ENCODE peak calls at places on chromosomes 1 and 21, in ten cellular contexts. F, E, J, I, W, K, R, L, N and A are unnamed samples.

GRCh38 chr1:223180803-223181321 is 37.8 kb upstream of the TLR5 start:
- DNase-seq in F (no peak), E (no peak), J (no peak), I (no peak), W (no peak), K (no peak), R (no peak), L (no peak), N (no peak), A (peak)

GRCh38 chr1:38138498-38139233 is 92.1 kb upstream of the POU3F1 start:
- DNase-seq in F (peak), E (peak), J (peak), I (no peak), W (no peak), K (peak), R (peak), L (peak), N (peak), A (no peak)

GRCh38 chr1:151542710-151543129 is 2.6 kb downstream of the TUFT1 start:
- DNase-seq in F (peak), E (no peak), J (no peak), I (no peak), W (no peak), K (peak), R (peak), L (no peak), N (no peak), A (no peak)

GRCh38 chr1:116957646-116958045 is 43.9 kb upstream of the CD101 start:
- DNase-seq in F (no peak), E (no peak), J (no peak), I (no peak), W (no peak), K (no peak), R (no peak), L (no peak), N (no peak), A (no peak)

GRCh38 chr1:236039736-236040670 is 24.9 kb downstream of the NID1 start:
- DNase-seq in F (peak), E (no peak), J (no peak), I (peak), W (no peak), K (no peak), R (peak), L (no peak), N (peak), A (no peak)

GRCh38 chr1:21866629-21867009 is 54.6 kb downstream of the LDLRAD2 start:
- DNase-seq in F (no peak), E (no peak), J (no peak), I (no peak), W (no peak), K (no peak), R (no peak), L (no peak), N (no peak), A (no peak)

GRCh38 chr1:216175714-216176113 is 247.5 kb downstream of the USH2A start:
- DNase-seq in F (no peak), E (no peak), J (no peak), I (no peak), W (no peak), K (no peak), R (no peak), L (no peak), N (no peak), A (no peak)

GRCh38 chr1:248821641-248822040 is 4.1 kb downstream of the SH3BP5L start:
- DNase-seq in F (no peak), E (no peak), J (peak), I (no peak), W (no peak), K (peak), R (no peak), L (no peak), N (no peak), A (no peak)

GRCh38 chr1:245864872-245865271 is 642.2 kb downstream of the SMYD3 start:
- DNase-seq in F (no peak), E (no peak), J (no peak), I (no peak), W (no peak), K (no peak), R (no peak), L (no peak), N (no peak), A (no peak)

GRCh38 chr1:66399888-66400529 is 133.9 kb upstream of the SGIP1 start:
- DNase-seq in F (peak), E (no peak), J (no peak), I (no peak), W (no peak), K (no peak), R (no peak), L (no peak), N (no peak), A (no peak)

GRCh38 chr21:45109831-45110492 is 35.6 kb downstream of the ADARB1 start:
- DNase-seq in F (no peak), E (no peak), J (no peak), I (no peak), W (peak), K (no peak), R (no peak), L (no peak), N (no peak), A (no peak)

GRCh38 chr1:6612641-6613360 is 730 bp upstream of the PHF13 start:
- DNase-seq in F (peak), E (peak), J (peak), I (peak), W (peak), K (peak), R (no peak), L (peak), N (peak), A (no peak)
- TF ChIP-seq POLR2A in F (no peak), E (peak), J (peak), I (peak), W (peak), K (no peak), R (peak), L (peak), N (peak), A (peak)

GRCh38 chr1:6614953-6615785 is 1.6 kb downstream of the PHF13 start:
- DNase-seq in F (no peak), E (no peak), J (peak), I (no peak), W (peak), K (peak), R (no peak), L (no peak), N (no peak), A (no peak)

GRCh38 chr1:6614019-6614952 is 755 bp downstream of the PHF13 start:
- DNase-seq in F (peak), E (peak), J (peak), I (peak), W (peak), K (peak), R (peak), L (peak), N (peak), A (no peak)

GRCh38 chr1:6619045-6619444 is 5.5 kb downstream of the PHF13 start:
- DNase-seq in F (no peak), E (no peak), J (no peak), I (no peak), W (no peak), K (no peak), R (no peak), L (no peak), N (no peak), A (no peak)

DNA sequence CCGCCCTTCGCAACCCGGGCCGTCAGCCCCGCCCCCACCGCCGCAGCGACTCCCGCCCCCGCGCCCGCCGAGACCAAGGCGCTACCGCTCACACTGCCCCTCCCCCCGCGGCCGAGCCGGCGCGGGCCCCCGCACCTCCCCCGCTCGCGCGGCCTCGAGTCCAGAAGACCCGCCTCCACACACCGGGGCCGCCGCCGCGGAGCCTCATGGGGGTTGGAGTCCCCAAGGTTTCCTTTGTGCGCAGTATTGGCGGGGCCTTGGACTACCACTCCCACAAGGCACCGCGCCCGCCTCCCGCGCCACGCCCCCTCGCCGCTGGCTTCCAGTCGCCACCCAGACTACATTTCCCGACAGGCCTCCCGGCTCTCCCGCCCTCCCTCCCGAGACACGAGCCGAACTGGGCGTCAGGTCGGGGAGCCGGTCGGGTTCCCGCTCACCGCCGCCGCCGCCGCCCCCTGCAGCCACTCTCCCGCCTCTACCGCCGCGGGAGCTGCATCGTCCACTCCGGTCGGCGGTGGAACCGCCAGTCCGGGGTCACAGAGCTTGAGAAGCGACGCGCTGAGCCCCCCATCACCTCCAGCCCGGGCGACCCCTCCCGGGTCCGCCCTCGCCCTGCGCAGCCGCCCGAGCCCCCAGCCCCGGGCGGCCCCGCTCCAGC is at the start of gene PHF13:
- DNase-seq in F (peak), E (peak), J (peak), I (peak), W (peak), K (peak), R (peak), L (peak), N (peak), A (peak)
- TF ChIP-seq POLR2A in F (peak), E (peak), J (peak), I (peak), W (peak), K (peak), R (peak), L (peak), N (peak), A (peak)

GRCh38 chr21:33414068-33414467 is 10.9 kb downstream of the IFNGR2 start:
- DNase-seq in F (no peak), E (no peak), J (no peak), I (no peak), W (no peak), K (no peak), R (no peak), L (no peak), N (no peak), A (no peak)
- TF ChIP-seq POLR2A in F (no peak), E (no peak), J (no peak), I (no peak), W (no peak), K (no peak), R (no peak), L (no peak), N (no peak), A (no peak)

GRCh38 chr1:46278807-46279206 is 24.6 kb downstream of the LRRC41 start:
- DNase-seq in F (peak), E (no peak), J (no peak), I (peak), W (no peak), K (no peak), R (no peak), L (no peak), N (no peak), A (no peak)
- TF ChIP-seq POLR2A in F (no peak), E (no peak), J (no peak), I (no peak), W (peak), K (no peak), R (no peak), L (no peak), N (no peak), A (no peak)

GRCh38 chr1:2547210-2548067 is 8.7 kb upstream of the TNFRSF14 start:
- DNase-seq in F (no peak), E (no peak), J (no peak), I (no peak), W (no peak), K (no peak), R (no peak), L (no peak), N (no peak), A (no peak)
- TF ChIP-seq POLR2A in F (no peak), E (no peak), J (no peak), I (no peak), W (peak), K (no peak), R (peak), L (no peak), N (no peak), A (no peak)

GRCh38 chr1:40373323-40374283 is at the start of gene SMAP2:
- DNase-seq in F (peak), E (peak), J (peak), I (peak), W (peak), K (peak), R (peak), L (peak), N (peak), A (peak)
- TF ChIP-seq POLR2A in F (peak), E (peak), J (peak), I (no peak), W (peak), K (peak), R (peak), L (peak), N (peak), A (peak)

DNA sequence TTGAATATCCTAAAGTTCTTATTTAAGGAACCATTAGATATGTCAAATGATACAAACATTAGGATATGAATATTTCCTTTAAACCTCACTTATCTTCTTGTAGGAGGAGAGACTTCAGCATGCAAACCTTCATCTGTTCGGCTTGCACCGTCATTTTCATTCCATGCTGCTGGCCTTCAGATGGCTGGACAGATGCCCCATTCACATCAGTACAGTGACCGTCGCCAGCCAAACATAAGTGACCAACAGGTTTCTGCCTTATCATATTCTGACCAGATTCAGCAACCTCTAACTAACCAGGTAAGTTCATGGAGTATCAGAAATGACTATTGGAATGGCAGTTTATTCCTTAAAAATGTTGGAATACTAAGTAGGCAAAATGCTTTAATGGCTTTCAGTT is 106.0 kb downstream of the DYRK1A start:
- DNase-seq in F (no peak), E (no peak), J (no peak), I (no peak), W (no peak), K (no peak), R (no peak), L (no peak), N (no peak), A (no peak)
- TF ChIP-seq POLR2A in F (no peak), E (no peak), J (no peak), I (no peak), W (no peak), K (no peak), R (no peak), L (no peak), N (no peak), A (no peak)

GRCh38 chr1:207328908-207329307 is 7.4 kb downstream of the CD55 start:
- DNase-seq in F (no peak), E (no peak), J (no peak), I (no peak), W (no peak), K (no peak), R (no peak), L (no peak), N (no peak), A (no peak)

GRCh38 chr1:207327994-207328393 is 6.5 kb downstream of the CD55 start:
- DNase-seq in F (peak), E (no peak), J (no peak), I (no peak), W (peak), K (no peak), R (no peak), L (no peak), N (no peak), A (no peak)

GRCh38 chr1:207323425-207323976 is 2.0 kb downstream of the CD55 start:
- DNase-seq in F (no peak), E (no peak), J (no peak), I (no peak), W (no peak), K (no peak), R (no peak), L (no peak), N (no peak), A (no peak)

GRCh38 chr1:207333620-207334019 is 12.1 kb downstream of the CD55 start:
- DNase-seq in F (no peak), E (no peak), J (no peak), I (no peak), W (no peak), K (no peak), R (no peak), L (no peak), N (no peak), A (no peak)

GRCh38 chr1:207329469-207329868 is 8.0 kb downstream of the CD55 start:
- DNase-seq in F (no peak), E (no peak), J (no peak), I (no peak), W (no peak), K (no peak), R (no peak), L (no peak), N (no peak), A (no peak)
- TF ChIP-seq POLR2A in F (no peak), E (no peak), J (no peak), I (no peak), W (peak), K (no peak), R (no peak), L (no peak), N (no peak), A (no peak)

DNA sequence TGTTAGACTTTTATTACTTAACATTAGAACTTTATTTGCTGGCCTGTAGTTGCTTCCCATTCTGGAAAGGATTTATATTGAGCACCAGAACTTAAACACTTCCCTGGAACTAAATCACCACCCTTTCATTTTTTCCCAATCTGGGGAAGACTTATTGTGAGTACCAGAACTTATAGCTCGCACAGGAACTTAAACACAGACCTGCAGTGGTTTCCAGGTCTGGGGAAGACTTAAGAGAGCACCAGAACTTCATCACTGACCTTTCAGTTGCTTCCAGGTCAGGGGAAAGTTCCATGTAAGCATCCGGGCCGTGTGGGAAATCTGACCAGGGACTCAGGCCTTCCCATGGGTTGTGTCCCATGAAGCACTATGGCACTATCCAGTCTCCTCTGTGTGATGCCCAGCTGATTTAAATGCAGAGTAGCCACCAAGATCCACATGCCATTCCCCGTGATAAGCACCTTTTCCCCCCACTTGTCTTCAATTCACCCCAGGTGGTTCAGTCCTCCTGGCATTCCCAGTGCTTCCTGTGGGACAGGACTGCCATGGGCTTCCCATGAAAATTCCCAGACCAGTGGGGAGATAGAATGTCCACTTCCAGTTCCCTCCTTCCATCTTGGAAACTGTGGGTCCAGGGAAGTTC is 48.9 kb downstream of the C4BPA start:
- DNase-seq in F (peak), E (no peak), J (no peak), I (no peak), W (peak), K (no peak), R (no peak), L (no peak), N (no peak), A (no peak)
- TF ChIP-seq POLR2A in F (no peak), E (no peak), J (no peak), I (no peak), W (no peak), K (no peak), R (no peak), L (no peak), N (no peak), A (no peak)